ENCODE peak calls at places on chromosome 3, in five cellular contexts. R, E, X, K and D are unnamed samples.

GRCh38 chr3:122824465-122825379 is 29.9 kb downstream of the SLC49A4 start:
- DNase-seq in R (no peak), E (no peak), X (no peak), K (no peak), D (no peak)

GRCh38 chr3:64650096-64650622 is 37.6 kb downstream of the ADAMTS9 start:
- DNase-seq in R (no peak), E (no peak), X (no peak), K (no peak), D (no peak)

GRCh38 chr3:27658741-27659140 is 63.4 kb downstream of the EOMES start:
- DNase-seq in R (no peak), E (no peak), X (no peak), K (no peak), D (no peak)

GRCh38 chr3:29144807-29145206 is 136.1 kb upstream of the RBMS3 start:
- DNase-seq in R (no peak), E (peak), X (no peak), K (peak), D (no peak)

GRCh38 chr3:69791111-69791510 is 51.8 kb downstream of the MITF start:
- DNase-seq in R (no peak), E (peak), X (no peak), K (no peak), D (no peak)

GRCh38 chr3:181292984-181293383 is 303.4 kb upstream of the DNAJC19 start:
- DNase-seq in R (no peak), E (no peak), X (no peak), K (no peak), D (no peak)

GRCh38 chr3:101903426-101903825 is 54.1 kb downstream of the NFKBIZ start:
- DNase-seq in R (no peak), E (no peak), X (no peak), K (no peak), D (no peak)

GRCh38 chr3:193021506-193022010 is 103.9 kb upstream of the MB21D2 start:
- DNase-seq in R (no peak), E (no peak), X (no peak), K (no peak), D (no peak)

GRCh38 chr3:155329513-155330048 is 36.1 kb upstream of the STRIT1 start:
- DNase-seq in R (no peak), E (no peak), X (no peak), K (no peak), D (no peak)

GRCh38 chr3:7280318-7280717 is 419.4 kb downstream of the GRM7 start:
- DNase-seq in R (no peak), E (no peak), X (no peak), K (no peak), D (no peak)

GRCh38 chr3:16496008-16496407 is 17.5 kb downstream of the RFTN1 start:
- DNase-seq in R (no peak), E (no peak), X (no peak), K (no peak), D (no peak)

GRCh38 chr3:106824856-106825255 is 552.4 kb upstream of the CCDC54 start:
- DNase-seq in R (no peak), E (peak), X (no peak), K (peak), D (no peak)

GRCh38 chr3:12479919-12480425 is 4.3 kb upstream of the TSEN2 start:
- DNase-seq in R (peak), E (peak), X (no peak), K (no peak), D (no peak)

GRCh38 chr3:49076627-49077026 is 17.2 kb downstream of the QRICH1 start:
- DNase-seq in R (no peak), E (no peak), X (no peak), K (no peak), D (no peak)

GRCh38 chr3:169813757-169814517 is 1.2 kb upstream of the LRRC34 start:
- DNase-seq in R (no peak), E (no peak), X (peak), K (no peak), D (peak)

GRCh38 chr3:139260041-139260486 is 83.8 kb upstream of the MRPS22 start:
- DNase-seq in R (no peak), E (no peak), X (no peak), K (no peak), D (no peak)

GRCh38 chr3:126389112-126389791 is 5.5 kb upstream of the CFAP100 start:
- DNase-seq in R (peak), E (peak), X (peak), K (peak), D (peak)

GRCh38 chr3:97037294-97037943 is 223.0 kb downstream of the EPHA6 start:
- DNase-seq in R (no peak), E (no peak), X (no peak), K (no peak), D (no peak)

GRCh38 chr3:184604039-184604955 is 42.7 kb downstream of the EPHB3 start:
- DNase-seq in R (no peak), E (peak), X (no peak), K (no peak), D (no peak)

GRCh38 chr3:124552224-124552623 is 178.0 kb upstream of the UMPS start:
- DNase-seq in R (peak), E (no peak), X (no peak), K (no peak), D (no peak)

GRCh38 chr3:86995537-86995936 is 4.6 kb upstream of the VGLL3 start:
- DNase-seq in R (no peak), E (no peak), X (no peak), K (no peak), D (no peak)

GRCh38 chr3:184320099-184320445 is 5.7 kb downstream of the EIF4G1 start:
- DNase-seq in R (peak), E (no peak), X (peak), K (peak), D (peak)

GRCh38 chr3:110697961-110698360 is 373.7 kb upstream of the NECTIN3 start:
- DNase-seq in R (no peak), E (no peak), X (no peak), K (no peak), D (no peak)

GRCh38 chr3:45011756-45012441 is 14.2 kb upstream of the CLEC3B start:
- DNase-seq in R (no peak), E (no peak), X (no peak), K (peak), D (no peak)

GRCh38 chr3:160130950-160131349 is 94.3 kb upstream of the C3orf80 start:
- DNase-seq in R (no peak), E (no peak), X (no peak), K (no peak), D (no peak)

GRCh38 chr3:188683032-188683491 is 488.7 kb upstream of the TPRG1 start:
- DNase-seq in R (no peak), E (no peak), X (no peak), K (peak), D (no peak)

GRCh38 chr3:187985636-187986035 is 168.3 kb upstream of the LPP start:
- DNase-seq in R (no peak), E (no peak), X (no peak), K (no peak), D (no peak)

GRCh38 chr3:183698318-183698731 is 728 bp downstream of the YEATS2 start:
- DNase-seq in R (peak), E (peak), X (peak), K (no peak), D (peak)

GRCh38 chr3:69740103-69741021 is 1.1 kb downstream of the MITF start:
- DNase-seq in R (no peak), E (peak), X (no peak), K (no peak), D (no peak)

GRCh38 chr3:3851621-3852323 is 52.5 kb downstream of the LRRN1 start:
- DNase-seq in R (no peak), E (no peak), X (no peak), K (no peak), D (no peak)

GRCh38 chr3:47741925-47742324 is 39.8 kb downstream of the SMARCC1 start:
- DNase-seq in R (no peak), E (no peak), X (no peak), K (no peak), D (no peak)

GRCh38 chr3:197308591-197308990 is 10.2 kb upstream of the DLG1 start:
- DNase-seq in R (no peak), E (no peak), X (no peak), K (no peak), D (no peak)

GRCh38 chr3:30919600-30919999 is 25.1 kb upstream of the GADL1 start:
- DNase-seq in R (no peak), E (no peak), X (no peak), K (no peak), D (no peak)

GRCh38 chr3:73622135-73622534 is 2.6 kb downstream of the PDZRN3 start:
- DNase-seq in R (no peak), E (peak), X (no peak), K (no peak), D (no peak)

GRCh38 chr3:52323526-52324295 is 7.6 kb downstream of the DNAH1 start:
- DNase-seq in R (no peak), E (peak), X (no peak), K (no peak), D (no peak)

GRCh38 chr3:52326976-52327375 is 10.9 kb downstream of the DNAH1 start:
- DNase-seq in R (no peak), E (no peak), X (no peak), K (no peak), D (no peak)

GRCh38 chr3:52324676-52325075 is 8.6 kb downstream of the DNAH1 start:
- DNase-seq in R (no peak), E (no peak), X (no peak), K (no peak), D (no peak)

GRCh38 chr3:52327486-52328290 is 11.6 kb downstream of the DNAH1 start:
- DNase-seq in R (no peak), E (no peak), X (no peak), K (no peak), D (no peak)

DNA sequence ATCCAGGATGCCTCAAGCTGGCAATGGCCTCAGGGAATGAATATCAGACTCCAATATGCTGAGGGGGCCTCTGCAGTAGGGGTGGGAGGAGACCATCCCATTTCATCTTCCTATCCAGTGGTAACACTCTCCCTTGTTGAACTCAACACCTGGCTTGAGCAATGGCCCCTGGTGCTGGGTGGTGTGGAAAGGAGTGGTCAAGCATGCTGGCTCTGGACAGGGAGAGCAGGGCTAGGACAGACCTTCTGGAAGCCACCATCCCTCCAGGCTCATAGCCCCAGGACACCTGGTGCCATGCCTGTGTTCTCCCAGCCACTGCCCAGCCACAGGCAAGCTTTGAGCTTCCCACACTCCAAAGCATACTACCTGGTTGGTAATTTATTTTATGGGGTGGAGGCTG is 9.6 kb downstream of the DNAH1 start:
- DNase-seq in R (no peak), E (no peak), X (no peak), K (no peak), D (no peak)
- H3K27ac ChIP-seq in R (no peak), E (no peak), X (no peak), K (no peak), D (no peak)

DNA sequence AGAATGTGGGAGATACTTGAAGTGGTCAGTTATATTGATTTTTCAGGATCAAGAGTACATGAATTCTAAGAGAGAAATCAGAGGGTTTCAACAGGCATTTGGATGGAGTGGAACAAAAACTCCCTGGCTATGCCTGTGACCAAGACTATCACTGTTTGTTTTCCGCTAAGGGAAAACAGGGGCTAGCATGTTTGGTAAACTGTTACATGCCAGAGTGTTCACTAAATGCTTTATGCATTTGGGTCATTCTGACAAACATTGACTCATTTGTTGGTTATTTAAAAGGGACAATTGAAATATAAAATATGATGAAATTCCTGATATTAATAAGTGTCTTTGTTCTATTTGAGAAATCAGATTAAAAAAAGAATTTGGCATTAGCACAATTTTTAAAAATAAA is 603.9 kb upstream of the KCNMB2 start:
- DNase-seq in R (no peak), E (no peak), X (no peak), K (no peak), D (no peak)
- H3K27ac ChIP-seq in R (peak), E (no peak), X (no peak), K (no peak), D (no peak)

DNA sequence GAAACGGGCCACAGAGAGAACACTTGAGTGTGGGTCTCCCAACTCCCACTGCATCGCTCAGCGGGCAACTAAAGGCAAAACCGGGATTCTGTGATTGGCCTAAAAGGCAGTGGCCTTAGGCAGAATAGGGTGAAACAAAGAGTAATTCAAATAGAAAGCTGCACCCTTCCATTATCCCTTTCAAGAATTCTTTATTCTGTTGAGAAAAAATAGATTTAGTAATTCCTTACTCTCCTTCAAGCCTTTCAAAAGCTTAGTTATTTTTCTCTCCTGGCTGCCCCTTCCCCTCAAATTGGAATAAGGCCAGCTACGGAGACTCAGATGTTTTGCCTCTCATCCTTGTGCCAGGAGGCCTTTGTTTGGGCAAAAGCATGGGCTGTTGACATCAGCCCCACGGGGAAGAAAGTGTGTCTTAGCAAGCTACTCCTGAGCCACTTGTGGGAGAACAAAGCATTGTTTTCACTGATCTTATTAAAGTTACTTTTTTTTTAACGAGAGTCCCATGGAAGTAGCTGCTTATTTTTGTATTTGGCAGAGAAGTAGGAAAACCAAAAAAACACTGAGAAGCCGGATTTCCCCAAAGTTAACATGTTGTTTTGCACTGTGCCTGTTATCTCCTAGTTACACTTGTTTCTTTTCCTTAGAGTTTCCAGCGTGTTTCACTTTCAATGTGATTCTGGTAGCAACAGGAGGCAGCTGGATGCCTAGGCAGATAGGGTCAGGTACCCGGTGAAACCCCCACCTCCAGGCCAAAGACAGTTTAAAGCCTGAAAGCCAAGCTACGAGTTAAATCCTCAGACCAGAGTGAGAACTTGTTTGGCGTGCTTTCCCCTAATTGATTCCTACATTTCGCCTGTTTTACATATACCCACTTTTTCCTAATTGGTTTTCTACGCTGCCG is 2.2 kb downstream of the ST6GAL1 start:
- DNase-seq in R (no peak), E (no peak), X (no peak), K (no peak), D (no peak)
- H3K27ac ChIP-seq in R (no peak), E (peak), X (peak), K (peak), D (peak)

DNA sequence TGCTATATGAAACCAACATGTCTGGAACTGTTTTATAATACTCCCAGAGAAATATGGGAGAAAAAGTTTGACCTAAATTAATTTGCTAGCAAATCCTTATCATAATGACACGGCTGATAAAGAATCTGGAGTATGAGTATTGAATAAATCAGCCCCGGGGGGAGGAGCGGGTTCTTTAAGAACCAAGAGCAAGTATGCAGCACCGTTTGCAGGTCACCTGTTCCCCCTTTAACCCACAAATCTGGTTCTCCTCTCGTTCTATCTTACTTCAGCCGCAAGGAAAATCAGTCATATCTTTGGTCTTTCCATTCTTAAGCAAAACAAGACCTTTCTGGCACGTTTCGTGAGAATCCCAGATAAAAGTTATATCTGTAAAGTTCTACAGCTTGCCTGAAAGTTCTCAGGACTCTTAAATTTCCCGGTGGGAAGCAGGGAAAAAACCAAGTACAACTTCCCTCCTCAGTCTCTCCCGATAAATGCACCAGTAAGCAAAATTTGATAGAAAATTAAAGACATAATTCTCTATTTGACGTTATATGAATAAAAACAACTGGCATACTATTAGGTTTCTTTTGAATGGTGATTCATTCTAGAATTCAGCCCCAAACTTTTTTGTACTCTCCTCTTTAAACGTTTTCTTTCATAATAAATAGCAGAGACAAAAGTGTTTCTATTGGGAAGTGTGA is 348.6 kb downstream of the ZBBX start:
- DNase-seq in R (no peak), E (no peak), X (no peak), K (no peak), D (no peak)
- H3K27ac ChIP-seq in R (no peak), E (no peak), X (no peak), K (no peak), D (no peak)

GRCh38 chr3:31942446-31942845 is 38.6 kb downstream of the OSBPL10 start:
- DNase-seq in R (no peak), E (no peak), X (no peak), K (no peak), D (no peak)
- H3K27ac ChIP-seq in R (no peak), E (no peak), X (no peak), K (no peak), D (no peak)

DNA sequence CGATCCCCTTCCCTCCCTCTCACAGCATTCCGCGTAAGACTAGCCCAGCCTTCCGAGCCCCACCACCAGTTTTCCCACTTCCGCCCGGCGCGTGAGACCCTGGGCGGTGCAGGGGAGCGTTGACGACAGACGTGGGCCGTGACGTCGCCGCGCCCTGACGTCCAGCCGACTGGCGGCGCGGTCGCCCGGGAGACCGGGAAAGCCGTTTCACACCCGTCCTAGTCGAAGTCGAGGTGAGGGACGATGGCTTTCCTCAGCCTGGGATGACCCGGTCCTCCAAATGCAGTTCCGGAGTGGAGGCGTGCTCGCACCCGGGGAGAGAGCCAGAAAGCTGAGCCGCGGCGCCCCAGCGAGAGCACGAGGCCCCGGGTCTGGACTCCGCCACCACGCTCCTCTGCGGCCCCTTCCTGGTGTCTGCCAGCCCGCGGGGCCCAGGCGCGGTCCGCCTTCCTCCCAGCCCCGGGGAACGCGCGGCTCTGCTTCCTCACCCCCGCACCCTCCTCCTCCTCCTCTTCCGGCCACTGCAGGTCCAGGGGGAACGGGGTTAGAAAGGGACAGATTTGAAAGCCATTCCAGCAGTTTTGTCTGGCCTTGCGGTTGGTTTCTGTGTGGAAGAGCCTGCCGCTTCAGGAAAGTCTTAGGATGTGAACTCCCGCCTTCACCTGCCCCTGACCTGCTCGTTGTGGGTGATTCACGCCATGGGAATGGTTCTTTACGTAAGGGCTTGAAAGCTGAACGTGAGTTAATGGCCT is at the start of gene LEKR1:
- DNase-seq in R (peak), E (peak), X (peak), K (no peak), D (peak)
- H3K27ac ChIP-seq in R (peak), E (peak), X (peak), K (peak), D (peak)